ENCODE peak calls at places on chromosomes 1 and 21, in five cellular contexts. T, N, J, Q and D are unnamed samples. For H3K36me3, the result is how much of the 10 kb centered on the place peaks cover.

GRCh38 chr1:91757760-91758545 is 128.0 kb downstream of the TGFBR3 start:
- DNase-seq in Q (no peak), T (no peak), N (no peak), J (no peak), D (no peak)

GRCh38 chr1:116529199-116529616 is 41.6 kb downstream of the CD58 start:
- DNase-seq in J (no peak), T (no peak), Q (no peak), N (no peak), D (no peak)

GRCh38 chr1:121558514-121558913 is 373.7 kb downstream of the SRGAP2C start:
- DNase-seq in Q (no peak), N (peak), J (no peak), T (no peak), D (no peak)

GRCh38 chr1:221839794-221840395 is 98.0 kb upstream of the DUSP10 start:
- DNase-seq in J (no peak), Q (peak), N (peak), T (peak), D (peak)

GRCh38 chr1:233293556-233294446 is 1.7 kb downstream of the PCNX2 start:
- DNase-seq in T (no peak), Q (no peak), J (no peak), N (no peak), D (no peak)

GRCh38 chr21:45979651-45980050 is 1.9 kb upstream of the COL6A1 start:
- DNase-seq in Q (no peak), T (no peak), N (no peak), J (peak), D (peak)

GRCh38 chr1:197393105-197393504 is 125.1 kb downstream of the CRB1 start:
- DNase-seq in N (no peak), T (no peak), J (no peak), Q (no peak), D (no peak)

GRCh38 chr21:15730484-15731242 is 881 bp downstream of the USP25 start:
- DNase-seq in T (peak), N (peak), J (no peak), Q (no peak), D (no peak)

GRCh38 chr1:55362558-55362957 is 147.4 kb upstream of the USP24 start:
- DNase-seq in T (peak), Q (no peak), J (no peak), N (no peak), D (no peak)

GRCh38 chr1:173052681-173053196 is 2.0 kb upstream of the TNFSF18 start:
- DNase-seq in Q (no peak), J (no peak), N (no peak), T (no peak), D (no peak)

GRCh38 chr1:44038876-44039657 is 7.8 kb upstream of the SLC6A9 start:
- DNase-seq in J (no peak), N (no peak), T (no peak), Q (no peak), D (no peak)

GRCh38 chr21:34074283-34075098 is 1.1 kb downstream of the MRPS6 start:
- DNase-seq in T (no peak), N (no peak), J (peak), Q (no peak), D (no peak)

GRCh38 chr1:212485895-212486590 is 53.3 kb downstream of the NENF start:
- DNase-seq in J (peak), Q (no peak), N (peak), T (no peak), D (peak)

GRCh38 chr1:213326666-213327317 is 275.8 kb downstream of the RPS6KC1 start:
- DNase-seq in Q (no peak), J (no peak), N (peak), T (no peak), D (no peak)

GRCh38 chr1:159920202-159920601 is 5.1 kb downstream of the TAGLN2 start:
- DNase-seq in Q (no peak), J (no peak), T (no peak), N (no peak), D (no peak)

GRCh38 chr1:220380885-220381284 is 108.6 kb upstream of the RAB3GAP2 start:
- DNase-seq in Q (no peak), N (no peak), T (peak), J (no peak), D (no peak)

GRCh38 chr1:39164256-39164655 is 40.2 kb upstream of the MACF1 start:
- DNase-seq in J (no peak), T (no peak), N (no peak), Q (no peak), D (no peak)

GRCh38 chr1:10319750-10320149 is 79.1 kb upstream of the PGD start:
- DNase-seq in Q (no peak), J (no peak), N (no peak), T (no peak), D (no peak)

GRCh38 chr1:241592273-241592958 is 47.8 kb downstream of the CHML start:
- DNase-seq in N (no peak), T (no peak), J (no peak), Q (no peak), D (no peak)

GRCh38 chr1:246567258-246568235 is 1.3 kb downstream of the CNST start:
- DNase-seq in T (peak), N (no peak), J (no peak), Q (no peak), D (no peak)

GRCh38 chr1:76543495-76543894 is 323.8 kb upstream of the ST6GALNAC5 start:
- DNase-seq in T (no peak), Q (no peak), N (no peak), J (no peak), D (no peak)
- H3K36me3 ChIP-seq in T (under half), Q (under half), N (under half), J (under half), D (under half)

DNA sequence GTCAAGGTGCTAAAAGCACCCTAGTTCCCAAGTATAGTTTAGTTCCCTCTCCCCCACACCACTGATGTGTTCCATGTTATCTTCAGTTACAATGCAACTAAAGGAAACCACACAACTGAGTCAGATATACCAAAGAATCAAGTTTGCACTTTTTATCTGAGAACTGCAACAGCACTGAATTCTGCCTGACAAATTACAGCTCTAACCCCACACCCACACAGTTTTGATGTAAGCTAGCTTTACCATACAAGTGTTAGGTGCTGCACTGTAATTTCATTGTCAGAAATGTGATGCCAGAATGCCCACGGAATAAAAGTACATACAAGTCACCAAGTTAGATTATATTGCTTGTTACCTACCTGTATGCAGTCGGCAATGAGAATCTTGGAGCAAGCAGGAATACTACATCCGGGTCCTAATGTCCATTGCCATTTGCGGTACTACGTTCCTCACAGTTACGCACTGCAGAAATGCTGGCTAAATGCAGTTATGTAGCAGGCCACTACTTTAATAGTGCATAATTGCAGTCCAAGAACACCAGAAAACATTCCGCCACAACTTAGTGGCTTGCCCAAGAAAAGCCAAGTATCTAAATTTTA is 12.1 kb downstream of the SFPQ start:
- DNase-seq in Q (no peak), T (no peak), J (no peak), N (no peak), D (no peak)
- H3K36me3 ChIP-seq in Q (half or more), T (half or more), J (half or more), N (under half), D (half or more)

DNA sequence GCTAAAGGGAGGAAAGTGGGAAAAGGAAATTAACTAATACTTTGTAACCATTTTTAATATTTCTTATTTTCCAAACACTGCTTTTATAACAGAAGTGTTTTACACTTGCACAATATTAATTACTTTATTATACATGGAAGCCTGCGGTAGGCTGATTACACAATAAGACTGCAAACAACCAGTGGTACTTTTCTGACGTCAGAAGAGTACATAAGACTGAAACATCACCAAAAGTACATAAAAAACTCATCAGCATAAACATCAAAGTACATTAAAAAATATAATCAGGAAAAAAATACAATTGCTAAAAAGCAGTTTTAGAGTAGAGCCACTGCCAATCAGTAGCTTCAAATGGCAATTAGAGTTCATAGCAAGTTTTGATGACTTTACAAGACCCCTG is 4.6 kb downstream of the ZNF281 start:
- DNase-seq in N (no peak), J (no peak), Q (no peak), T (no peak), D (no peak)
- H3K36me3 ChIP-seq in N (under half), J (half or more), Q (under half), T (under half), D (under half)

DNA sequence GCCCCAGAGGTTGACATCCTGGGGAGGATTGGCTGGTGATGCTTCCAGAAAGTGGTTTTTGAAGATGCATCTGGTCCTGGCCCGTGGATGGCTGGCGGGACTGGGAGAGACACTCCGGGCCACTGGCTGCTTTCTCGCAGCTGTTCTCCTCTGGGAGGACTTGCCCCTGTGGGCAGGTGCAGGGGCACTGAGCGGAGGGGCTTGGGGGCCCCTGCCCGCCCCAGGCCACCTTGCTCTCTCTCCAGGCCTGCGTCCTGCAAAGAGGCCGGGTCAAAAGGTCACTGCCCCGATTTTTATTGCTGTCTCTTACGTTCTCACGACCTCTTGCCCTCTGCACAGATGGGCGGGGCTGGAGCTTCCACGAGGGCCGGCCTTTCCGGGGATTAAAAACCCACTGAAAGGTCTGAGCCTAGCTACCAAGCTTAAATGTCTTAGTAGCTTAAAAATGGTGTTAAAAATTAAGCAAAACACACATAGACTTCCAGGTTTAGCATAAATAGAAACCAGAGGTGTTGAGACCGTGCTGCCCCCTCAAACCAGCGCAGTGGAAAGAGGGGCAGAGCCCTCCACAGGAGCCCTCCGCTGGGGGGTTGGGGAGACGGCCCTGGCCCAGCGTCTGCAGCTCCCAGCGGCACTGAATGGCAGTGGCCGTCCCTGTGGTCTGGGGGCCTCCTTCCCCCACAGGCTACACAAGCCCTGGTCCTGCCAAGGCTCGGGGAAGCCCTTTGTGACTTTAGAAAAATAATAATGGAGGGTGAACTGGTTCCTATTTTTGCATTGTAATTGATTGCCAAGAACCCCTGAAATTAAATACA is 43.9 kb downstream of the SKI start:
- DNase-seq in T (no peak), J (no peak), Q (no peak), N (no peak), D (no peak)
- H3K36me3 ChIP-seq in T (under half), J (under half), Q (under half), N (under half), D (under half)

GRCh38 chr21:44850905-44851657 is 22.4 kb downstream of the PTTG1IP start:
- DNase-seq in Q (no peak), T (no peak), J (no peak), N (no peak), D (peak)
- H3K36me3 ChIP-seq in Q (half or more), T (under half), J (half or more), N (under half), D (under half)